ENCODE peak calls at places on chromosome 11, in eight cellular contexts. D is esophagus squamous epithelium; H is lower lobe of right lung; I is dorsolateral prefrontal cortex; A is SW 1271; G is stimulated activated CD4-positive, alpha-beta T cell treated with anti-CD3 and anti-CD28 coated beads, Interleukin-1b, Interleukin-23, amount 100 ng/mL, for 1 hour; R is ovary; Z is memory B cell. M is an unnamed sample.

GRCh38 chr11:76152086-76152658 is 54.1 kb downstream of the WNT11 start:
- DNase-seq in D (peak; percentile 14), H (peak; percentile 91), I (peak; percentile 84), A (peak; percentile 61), G (peak; percentile 75), R (peak; percentile 80), Z (peak; percentile 68), M (peak; percentile 34)

GRCh38 chr11:32586576-32587190 is 3.1 kb downstream of the EIF3M start:
- DNase-seq in D (no peak), H (no peak), I (no peak), A (peak; percentile 40), G (no peak), R (no peak), Z (no peak), M (no peak)

GRCh38 chr11:123630126-123630531 is 24.3 kb downstream of the SCN3B start:
- DNase-seq in D (no peak), H (no peak), I (no peak), A (no peak), G (no peak), R (peak; percentile 26), Z (no peak), M (no peak)

GRCh38 chr11:47278058-47278457 is 8.1 kb downstream of the MADD start:
- DNase-seq in D (no peak), H (no peak), I (no peak), A (no peak), G (no peak), R (no peak), Z (no peak), M (no peak)

GRCh38 chr11:99505319-99505718 is 484.6 kb downstream of the CNTN5 start:
- DNase-seq in D (no peak), H (no peak), I (no peak), A (no peak), G (no peak), R (no peak), Z (no peak), M (no peak)

GRCh38 chr11:60838132-60838531 is 3.8 kb upstream of the CCDC86 start:
- DNase-seq in D (no peak), H (no peak), I (no peak), A (no peak), G (no peak), R (no peak), Z (no peak), M (no peak)

GRCh38 chr11:66142370-66143263 is 72.5 kb downstream of the PACS1 start:
- DNase-seq in D (no peak), H (no peak), I (no peak), A (peak; percentile 25), G (no peak), R (no peak), Z (no peak), M (no peak)

GRCh38 chr11:122793500-122793899 is 44.8 kb upstream of the CRTAM start:
- DNase-seq in D (no peak), H (no peak), I (no peak), A (no peak), G (no peak), R (no peak), Z (no peak), M (no peak)

GRCh38 chr11:113446938-113447337 is 28.3 kb downstream of the DRD2 start:
- DNase-seq in D (no peak), H (no peak), I (no peak), A (no peak), G (no peak), R (no peak), Z (no peak), M (no peak)

GRCh38 chr11:126497581-126498109 is 142.2 kb downstream of the ST3GAL4 start:
- DNase-seq in D (no peak), H (no peak), I (no peak), A (no peak), G (no peak), R (no peak), Z (no peak), M (no peak)

M was measured in C1 segment of cervical spinal cord.